ENCODE peak calls at places on chromosomes 1 and 21, in four cellular contexts. B, X, Q and P are unnamed samples. For H3K4me1, the result is how much of the 10 kb centered on the place peaks cover.

GRCh38 chr1:47598357-47598756 is 160.5 kb downstream of the FOXD2 start:
- DNase-seq in B (no peak), X (no peak), Q (no peak), P (no peak)

GRCh38 chr1:187396929-187397796 is 568.4 kb downstream of the PLA2G4A start:
- DNase-seq in B (no peak), X (no peak), Q (no peak), P (no peak)

GRCh38 chr1:169309178-169310166 is 58.1 kb downstream of the NME7 start:
- DNase-seq in B (no peak), X (no peak), Q (no peak), P (no peak)

GRCh38 chr1:173861731-173862145 is 6.1 kb downstream of the GAS5 start:
- DNase-seq in B (no peak), X (no peak), Q (no peak), P (no peak)

GRCh38 chr21:26800455-26801454 is 44.5 kb downstream of the ADAMTS1 start:
- DNase-seq in B (no peak), X (peak), Q (peak), P (no peak)

GRCh38 chr1:212650228-212650627 is 41.7 kb downstream of the ATF3 start:
- DNase-seq in B (no peak), X (no peak), Q (no peak), P (no peak)

GRCh38 chr1:188314557-188315137 is 1485.9 kb downstream of the PLA2G4A start:
- DNase-seq in B (no peak), X (no peak), Q (no peak), P (no peak)

GRCh38 chr1:213123532-213123931 is 72.5 kb downstream of the RPS6KC1 start:
- DNase-seq in B (no peak), X (no peak), Q (no peak), P (no peak)

GRCh38 chr1:102897537-102897936 is 210.8 kb downstream of the COL11A1 start:
- DNase-seq in B (no peak), X (no peak), Q (no peak), P (no peak)

GRCh38 chr1:153963850-153964331 is 554 bp upstream of the SLC39A1 start:
- DNase-seq in B (peak), X (no peak), Q (no peak), P (no peak)

GRCh38 chr1:93722081-93723031 is 40.7 kb upstream of the BCAR3 start:
- DNase-seq in B (no peak), X (no peak), Q (peak), P (no peak)

GRCh38 chr1:197770243-197770642 is 5.0 kb downstream of the DENND1B start:
- DNase-seq in B (no peak), X (no peak), Q (no peak), P (no peak)

GRCh38 chr21:34313116-34313515 is 50.7 kb upstream of the KCNE2 start:
- DNase-seq in B (no peak), X (no peak), Q (no peak), P (no peak)

GRCh38 chr1:202144510-202145324 is at the start of gene ARL8A:
- DNase-seq in B (peak), X (peak), Q (peak), P (peak)

GRCh38 chr1:212442408-212442807 is 9.7 kb downstream of the NENF start:
- DNase-seq in B (no peak), X (no peak), Q (no peak), P (no peak)

GRCh38 chr1:59915516-59915915 is 11.1 kb downstream of the CYP2J2 start:
- DNase-seq in B (no peak), X (no peak), Q (no peak), P (no peak)

GRCh38 chr1:145826030-145826429 is 2.0 kb downstream of the POLR3C start:
- DNase-seq in B (peak), X (no peak), Q (no peak), P (no peak)

GRCh38 chr1:206116191-206116872 is 856 bp downstream of the AVPR1B start:
- DNase-seq in B (no peak), X (no peak), Q (no peak), P (no peak)

GRCh38 chr1:174262747-174263241 is 103.5 kb downstream of the RABGAP1L start:
- DNase-seq in B (peak), X (no peak), Q (no peak), P (no peak)

GRCh38 chr1:38045431-38046332 is 911 bp downstream of the POU3F1 start:
- DNase-seq in B (no peak), X (no peak), Q (no peak), P (no peak)

GRCh38 chr1:9066945-9067807 is 2.3 kb downstream of the SLC2A5 start:
- DNase-seq in B (no peak), X (peak), Q (peak), P (no peak)

GRCh38 chr1:204435246-204435885 is 23.7 kb upstream of the PPP1R15B start:
- DNase-seq in B (no peak), X (peak), Q (no peak), P (no peak)

GRCh38 chr1:244325056-244325764 is 126.5 kb downstream of the ADSS2 start:
- DNase-seq in B (no peak), X (no peak), Q (no peak), P (peak)

GRCh38 chr1:209831615-209832014 is 3.8 kb downstream of the UTP25 start:
- DNase-seq in B (no peak), X (no peak), Q (no peak), P (no peak)

GRCh38 chr1:196557797-196558196 is 50.4 kb downstream of the KCNT2 start:
- DNase-seq in B (no peak), X (no peak), Q (no peak), P (no peak)

GRCh38 chr1:18110598-18110939 is 3.0 kb downstream of the IGSF21 start:
- DNase-seq in B (no peak), X (no peak), Q (no peak), P (no peak)

GRCh38 chr1:25671929-25672328 is 55.3 kb downstream of the MAN1C1 start:
- DNase-seq in B (no peak), X (no peak), Q (no peak), P (no peak)

GRCh38 chr1:234544094-234544579 is 65.2 kb upstream of the TARBP1 start:
- DNase-seq in B (no peak), X (peak), Q (peak), P (peak)

GRCh38 chr1:7912743-7913557 is 27.7 kb downstream of the TNFRSF9 start:
- DNase-seq in B (no peak), X (no peak), Q (no peak), P (no peak)

GRCh38 chr1:194990483-194990882 is 1617.8 kb downstream of the KCNT2 start:
- DNase-seq in B (no peak), X (no peak), Q (no peak), P (no peak)

GRCh38 chr21:38506606-38507331 is 8.5 kb upstream of the ERG start:
- DNase-seq in B (no peak), X (no peak), Q (no peak), P (no peak)

GRCh38 chr1:15038232-15039016 is 115.1 kb upstream of the TMEM51 start:
- DNase-seq in B (no peak), X (no peak), Q (no peak), P (no peak)

GRCh38 chr1:156508205-156508954 is 7.8 kb upstream of the MEF2D start:
- DNase-seq in B (no peak), X (peak), Q (peak), P (no peak)

GRCh38 chr1:115219937-115220336 is 118.1 kb downstream of the NGF start:
- DNase-seq in B (no peak), X (peak), Q (peak), P (no peak)

GRCh38 chr1:167860231-167860923 is 53.6 kb downstream of the ADCY10 start:
- DNase-seq in B (no peak), X (no peak), Q (no peak), P (no peak)

GRCh38 chr1:12712091-12712490 is 3.8 kb upstream of the AADACL3 start:
- DNase-seq in B (no peak), X (no peak), Q (no peak), P (no peak)

GRCh38 chr1:12708956-12709555 is 6.9 kb upstream of the AADACL3 start:
- DNase-seq in B (no peak), X (no peak), Q (no peak), P (no peak)

GRCh38 chr1:12709696-12710095 is 6.2 kb upstream of the AADACL3 start:
- DNase-seq in B (no peak), X (no peak), Q (no peak), P (no peak)

GRCh38 chr1:12712929-12713328 is 3.0 kb upstream of the AADACL3 start:
- DNase-seq in B (no peak), X (no peak), Q (no peak), P (no peak)

GRCh38 chr1:12711421-12712005 is 4.4 kb upstream of the AADACL3 start:
- DNase-seq in B (no peak), X (no peak), Q (no peak), P (no peak)
- H3K4me1 ChIP-seq in B (under half), X (under half), Q (under half), P (under half)

DNA sequence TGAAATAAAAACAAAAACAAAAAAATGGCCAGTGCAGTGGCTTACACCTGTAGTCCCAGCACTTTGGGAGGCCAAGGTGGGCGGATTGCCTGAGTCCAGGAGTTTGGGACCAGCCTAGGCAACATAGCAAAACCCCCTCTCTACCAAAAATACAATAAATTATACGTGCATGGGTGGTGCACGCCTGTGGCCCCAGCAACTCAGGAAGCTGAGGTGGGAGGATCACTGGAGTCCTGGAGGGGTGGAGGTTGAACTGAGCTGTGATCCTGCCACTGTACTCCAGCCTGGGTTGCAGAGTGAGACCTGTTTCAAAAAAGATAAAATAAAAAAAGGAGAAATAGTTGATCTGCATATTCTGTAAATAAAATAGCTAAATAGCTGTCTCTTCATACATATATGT is 41.2 kb downstream of the HS2ST1 start:
- DNase-seq in B (no peak), X (no peak), Q (no peak), P (no peak)
- H3K4me1 ChIP-seq in B (under half), X (under half), Q (under half), P (under half)

GRCh38 chr1:27561126-27561899 is 42.6 kb downstream of the AHDC1 start:
- DNase-seq in B (no peak), X (no peak), Q (no peak), P (no peak)

GRCh38 chr1:27560271-27561125 is 43.4 kb downstream of the AHDC1 start:
- DNase-seq in B (no peak), X (no peak), Q (no peak), P (no peak)

GRCh38 chr1:27557596-27558340 is 46.2 kb downstream of the AHDC1 start:
- DNase-seq in B (peak), X (no peak), Q (no peak), P (no peak)

GRCh38 chr1:27562021-27562420 is 41.9 kb downstream of the AHDC1 start:
- DNase-seq in B (no peak), X (no peak), Q (no peak), P (no peak)

GRCh38 chr1:27559466-27560030 is 44.4 kb downstream of the AHDC1 start:
- DNase-seq in B (no peak), X (no peak), Q (no peak), P (no peak)
- H3K4me1 ChIP-seq in B (half or more), X (half or more), Q (half or more), P (under half)

GRCh38 chr1:21305900-21306189 is 15.6 kb upstream of the ECE1 start:
- DNase-seq in B (no peak), X (no peak), Q (no peak), P (no peak)
- H3K4me1 ChIP-seq in B (under half), X (half or more), Q (under half), P (under half)